ENCODE peak calls at places on chromosomes 11 and 22, in six cellular contexts. One of them, this sample, is unnamed.

GRCh38 chr11:122069946-122070345 is 46.1 kb downstream of the BLID start:
- DNase-seq in left kidney: peak
- DNase-seq in T-helper 22 cell: no peak
- DNase-seq in left colon: no peak
- DNase-seq in sigmoid colon: peak
- DNase-seq in NCI-H1092: peak
- DNase-seq in this sample: peak

GRCh38 chr11:2129699-2130366 is 9.4 kb downstream of the IGF2 start:
- DNase-seq in left kidney: no peak
- DNase-seq in T-helper 22 cell: no peak
- DNase-seq in left colon: no peak
- DNase-seq in sigmoid colon: no peak
- DNase-seq in NCI-H1092: no peak
- DNase-seq in this sample: no peak

GRCh38 chr11:57255618-57256017 is 18.6 kb upstream of the APLNR start:
- DNase-seq in left kidney: no peak
- DNase-seq in T-helper 22 cell: no peak
- DNase-seq in left colon: no peak
- DNase-seq in sigmoid colon: no peak
- DNase-seq in NCI-H1092: no peak
- DNase-seq in this sample: no peak

GRCh38 chr22:16959345-16959930 is 48.6 kb downstream of the GAB4 start:
- DNase-seq in left kidney: no peak
- DNase-seq in T-helper 22 cell: no peak
- DNase-seq in left colon: no peak
- DNase-seq in sigmoid colon: no peak
- DNase-seq in NCI-H1092: no peak
- DNase-seq in this sample: no peak

GRCh38 chr11:117420598-117420997 is 92.9 kb downstream of the CEP164 start:
- DNase-seq in left kidney: no peak
- DNase-seq in T-helper 22 cell: no peak
- DNase-seq in left colon: no peak
- DNase-seq in sigmoid colon: peak
- DNase-seq in NCI-H1092: no peak
- DNase-seq in this sample: no peak

GRCh38 chr11:114059278-114059983 is at the start of gene ZBTB16:
- DNase-seq in left kidney: peak
- DNase-seq in T-helper 22 cell: peak
- DNase-seq in left colon: peak
- DNase-seq in sigmoid colon: peak
- DNase-seq in NCI-H1092: peak
- DNase-seq in this sample: peak

GRCh38 chr11:126318642-126319373 is 14.9 kb downstream of the DCPS start:
- DNase-seq in left kidney: no peak
- DNase-seq in T-helper 22 cell: no peak
- DNase-seq in left colon: no peak
- DNase-seq in sigmoid colon: peak
- DNase-seq in NCI-H1092: no peak
- DNase-seq in this sample: peak

GRCh38 chr11:5336331-5336730 is 7.0 kb downstream of the OR51B5 start:
- DNase-seq in left kidney: no peak
- DNase-seq in T-helper 22 cell: no peak
- DNase-seq in left colon: no peak
- DNase-seq in sigmoid colon: no peak
- DNase-seq in NCI-H1092: no peak
- DNase-seq in this sample: no peak

GRCh38 chr22:25972397-25972796 is 196.9 kb upstream of the SEZ6L start:
- DNase-seq in left kidney: no peak
- DNase-seq in T-helper 22 cell: no peak
- DNase-seq in left colon: no peak
- DNase-seq in sigmoid colon: no peak
- DNase-seq in NCI-H1092: no peak
- DNase-seq in this sample: no peak

GRCh38 chr11:100681064-100681502 is 6.0 kb upstream of the ARHGAP42 start:
- DNase-seq in left kidney: peak
- DNase-seq in T-helper 22 cell: no peak
- DNase-seq in left colon: peak
- DNase-seq in sigmoid colon: peak
- DNase-seq in NCI-H1092: peak
- DNase-seq in this sample: peak

GRCh38 chr11:128933481-128934178 is 9.0 kb downstream of the TP53AIP1 start:
- DNase-seq in left kidney: no peak
- DNase-seq in T-helper 22 cell: no peak
- DNase-seq in left colon: no peak
- DNase-seq in sigmoid colon: no peak
- DNase-seq in NCI-H1092: no peak
- DNase-seq in this sample: no peak

GRCh38 chr11:63985812-63986155 is 454 bp upstream of the OTUB1 start:
- DNase-seq in left kidney: no peak
- DNase-seq in T-helper 22 cell: peak
- DNase-seq in left colon: no peak
- DNase-seq in sigmoid colon: no peak
- DNase-seq in NCI-H1092: no peak
- DNase-seq in this sample: no peak

GRCh38 chr11:110093407-110094297 is 460 bp downstream of the ZC3H12C start:
- DNase-seq in left kidney: peak
- DNase-seq in T-helper 22 cell: no peak
- DNase-seq in left colon: peak
- DNase-seq in sigmoid colon: peak
- DNase-seq in NCI-H1092: peak
- DNase-seq in this sample: peak

GRCh38 chr11:67415501-67416304 is at the start of gene CARNS1:
- DNase-seq in left kidney: peak
- DNase-seq in T-helper 22 cell: no peak
- DNase-seq in left colon: no peak
- DNase-seq in sigmoid colon: no peak
- DNase-seq in NCI-H1092: no peak
- DNase-seq in this sample: no peak

GRCh38 chr11:35305670-35306382 is 113.5 kb downstream of the SLC1A2 start:
- DNase-seq in left kidney: peak
- DNase-seq in T-helper 22 cell: no peak
- DNase-seq in left colon: no peak
- DNase-seq in sigmoid colon: no peak
- DNase-seq in NCI-H1092: peak
- DNase-seq in this sample: peak

GRCh38 chr11:123707606-123708205 is 33.8 kb downstream of the ZNF202 start:
- DNase-seq in left kidney: peak
- DNase-seq in T-helper 22 cell: no peak
- DNase-seq in left colon: no peak
- DNase-seq in sigmoid colon: no peak
- DNase-seq in NCI-H1092: peak
- DNase-seq in this sample: peak

GRCh38 chr11:16603890-16604783 is 134.3 kb upstream of the C11orf58 start:
- DNase-seq in left kidney: peak
- DNase-seq in T-helper 22 cell: no peak
- DNase-seq in left colon: no peak
- DNase-seq in sigmoid colon: peak
- DNase-seq in NCI-H1092: no peak
- DNase-seq in this sample: peak

GRCh38 chr11:48034926-48035876 is 54.8 kb downstream of the PTPRJ start:
- DNase-seq in left kidney: no peak
- DNase-seq in T-helper 22 cell: no peak
- DNase-seq in left colon: peak
- DNase-seq in sigmoid colon: peak
- DNase-seq in NCI-H1092: no peak
- DNase-seq in this sample: peak

GRCh38 chr11:77047007-77047927 is 13.1 kb downstream of the B3GNT6 start:
- DNase-seq in left kidney: peak
- DNase-seq in T-helper 22 cell: peak
- DNase-seq in left colon: peak
- DNase-seq in sigmoid colon: peak
- DNase-seq in NCI-H1092: peak
- DNase-seq in this sample: peak

GRCh38 chr11:117816151-117816741 is 8.3 kb downstream of the FXYD2 start:
- DNase-seq in left kidney: peak
- DNase-seq in T-helper 22 cell: no peak
- DNase-seq in left colon: no peak
- DNase-seq in sigmoid colon: no peak
- DNase-seq in NCI-H1092: no peak
- DNase-seq in this sample: no peak

GRCh38 chr11:10329935-10330334 is 25.1 kb downstream of the ADM start:
- DNase-seq in left kidney: no peak
- DNase-seq in T-helper 22 cell: no peak
- DNase-seq in left colon: no peak
- DNase-seq in sigmoid colon: no peak
- DNase-seq in NCI-H1092: no peak
- DNase-seq in this sample: no peak

GRCh38 chr11:10680956-10681487 is 12.5 kb downstream of the IRAG1 start:
- DNase-seq in left kidney: no peak
- DNase-seq in T-helper 22 cell: no peak
- DNase-seq in left colon: no peak
- DNase-seq in sigmoid colon: no peak
- DNase-seq in NCI-H1092: no peak
- DNase-seq in this sample: no peak

GRCh38 chr22:38205261-38206128 is 3.7 kb downstream of the MAFF start:
- DNase-seq in left kidney: no peak
- DNase-seq in T-helper 22 cell: no peak
- DNase-seq in left colon: peak
- DNase-seq in sigmoid colon: peak
- DNase-seq in NCI-H1092: no peak
- DNase-seq in this sample: peak

GRCh38 chr22:35900483-35901168 is 128.0 kb downstream of the RBFOX2 start:
- DNase-seq in left kidney: no peak
- DNase-seq in T-helper 22 cell: no peak
- DNase-seq in left colon: no peak
- DNase-seq in sigmoid colon: no peak
- DNase-seq in NCI-H1092: no peak
- DNase-seq in this sample: no peak

GRCh38 chr11:99160447-99160846 is 139.7 kb downstream of the CNTN5 start:
- DNase-seq in left kidney: no peak
- DNase-seq in T-helper 22 cell: no peak
- DNase-seq in left colon: no peak
- DNase-seq in sigmoid colon: no peak
- DNase-seq in NCI-H1092: no peak
- DNase-seq in this sample: no peak

GRCh38 chr11:70764356-70764905 is 366.1 kb downstream of the CTTN start:
- DNase-seq in left kidney: no peak
- DNase-seq in T-helper 22 cell: no peak
- DNase-seq in left colon: no peak
- DNase-seq in sigmoid colon: no peak
- DNase-seq in NCI-H1092: no peak
- DNase-seq in this sample: no peak

GRCh38 chr11:45482331-45482730 is 183.1 kb downstream of the CHST1 start:
- DNase-seq in left kidney: no peak
- DNase-seq in T-helper 22 cell: no peak
- DNase-seq in left colon: no peak
- DNase-seq in sigmoid colon: peak
- DNase-seq in NCI-H1092: no peak
- DNase-seq in this sample: no peak

GRCh38 chr11:71342951-71343827 is 90.8 kb upstream of the SHANK2 start:
- DNase-seq in left kidney: peak
- DNase-seq in T-helper 22 cell: no peak
- DNase-seq in left colon: peak
- DNase-seq in sigmoid colon: no peak
- DNase-seq in NCI-H1092: peak
- DNase-seq in this sample: peak

This sample was measured in Ammon's horn.